ENCODE peak calls at places on chromosome 2, in nine cellular contexts. B, N, S, X, I, Y, J, V and O are unnamed samples.

GRCh38 chr2:160670618-160671017 is 177.0 kb upstream of the RBMS1 start:
- DNase-seq in X (no peak), S (no peak), J (no peak), I (no peak), N (no peak), B (no peak), Y (no peak), V (no peak), O (no peak)

GRCh38 chr2:229416116-229416694 is 145.1 kb upstream of the PID1 start:
- DNase-seq in I (peak; percentile 69), Y (peak; percentile 81), V (no peak), J (peak; percentile 89), B (peak; percentile 96), X (no peak), S (no peak), N (no peak), O (peak; percentile 13)

GRCh38 chr2:238848566-238848940 is 668 bp downstream of the TWIST2 start:
- DNase-seq in X (no peak), V (no peak), S (no peak), J (peak; percentile 46), I (no peak), Y (no peak), B (no peak), N (no peak), O (no peak)

GRCh38 chr2:218006741-218007140 is 3.9 kb upstream of the TNS1 start:
- DNase-seq in J (no peak), Y (no peak), N (no peak), B (peak; percentile 68), V (peak; percentile 60), I (no peak), S (peak; percentile 94), X (no peak), O (no peak)

GRCh38 chr2:163551974-163552373 is 183.8 kb downstream of the FIGN start:
- DNase-seq in B (no peak), I (no peak), J (no peak), X (no peak), Y (no peak), N (no peak), S (no peak), V (no peak), O (no peak)

GRCh38 chr2:99803846-99804245 is 314.0 kb upstream of the REV1 start:
- DNase-seq in V (no peak), J (no peak), X (no peak), B (no peak), N (no peak), S (peak; percentile 10), I (no peak), Y (no peak), O (no peak)

GRCh38 chr2:23662466-23662865 is 264.5 kb downstream of the ATAD2B start:
- DNase-seq in N (no peak), S (no peak), B (no peak), V (no peak), Y (peak; percentile 17), X (no peak), I (no peak), J (no peak), O (no peak)

GRCh38 chr2:188983427-188984101 is 9.4 kb downstream of the COL3A1 start:
- DNase-seq in B (peak; percentile 77), J (no peak), V (no peak), S (no peak), N (no peak), X (no peak), I (no peak), Y (no peak), O (no peak)

GRCh38 chr2:191696001-191696400 is 18.1 kb downstream of the NABP1 start:
- DNase-seq in S (peak; percentile 68), V (no peak), B (peak; percentile 84), N (no peak), X (no peak), Y (peak; percentile 46), J (peak; percentile 39), I (peak; percentile 50), O (peak; percentile 91)

GRCh38 chr2:209425082-209426071 is 1.5 kb downstream of the MAP2 start:
- DNase-seq in X (peak; percentile 5), I (peak; percentile 57), Y (no peak), S (no peak), B (peak; percentile 64), N (no peak), V (peak; percentile 52), J (no peak), O (peak; percentile 85)

GRCh38 chr2:24919977-24920812 is at the start of gene ADCY3:
- DNase-seq in I (peak; percentile 63), N (peak; percentile 45), S (no peak), Y (no peak), X (peak; percentile 84), V (peak; percentile 56), B (peak; percentile 67), J (peak; percentile 72), O (peak; percentile 65)